ENCODE peak calls at places on chromosomes 6 and 20, in five cellular contexts. One of them, this sample, is unnamed.
A peak's percentile ranks its signal among the peaks of the same experiment; 100 is the strongest.

GRCh38 chr6:16244446-16244845 is 6.1 kb downstream of the GMPR start:
- DNase-seq in PC-3: no peak
- DNase-seq in colonic mucosa: no peak
- DNase-seq in heart left ventricle: no peak
- DNase-seq in mammary epithelial cell: no peak
- DNase-seq in this sample: no peak

GRCh38 chr6:131966443-131966842 is 15.3 kb upstream of the CCN2 start:
- DNase-seq in heart left ventricle: no peak
- DNase-seq in PC-3: no peak
- DNase-seq in colonic mucosa: no peak
- DNase-seq in mammary epithelial cell: no peak
- DNase-seq in this sample: no peak

GRCh38 chr6:73180076-73180717 is 45.1 kb downstream of the KHDC1L start:
- DNase-seq in colonic mucosa: no peak
- DNase-seq in heart left ventricle: no peak
- DNase-seq in PC-3: peak; percentile 1
- DNase-seq in mammary epithelial cell: peak; percentile 21
- DNase-seq in this sample: no peak

GRCh38 chr6:88367248-88367647 is 201.1 kb upstream of the CNR1 start:
- DNase-seq in heart left ventricle: no peak
- DNase-seq in colonic mucosa: no peak
- DNase-seq in mammary epithelial cell: no peak
- DNase-seq in PC-3: no peak
- DNase-seq in this sample: no peak

GRCh38 chr6:37208793-37209192 is 38.8 kb downstream of the PIM1 start:
- DNase-seq in heart left ventricle: no peak
- DNase-seq in PC-3: no peak
- DNase-seq in mammary epithelial cell: no peak
- DNase-seq in colonic mucosa: no peak
- DNase-seq in this sample: no peak

GRCh38 chr20:513429-513828 is 30.2 kb downstream of the CSNK2A1 start:
- DNase-seq in colonic mucosa: no peak
- DNase-seq in mammary epithelial cell: no peak
- DNase-seq in PC-3: no peak
- DNase-seq in heart left ventricle: no peak
- DNase-seq in this sample: no peak

GRCh38 chr6:143060806-143061596 is at the start of gene AIG1:
- DNase-seq in PC-3: no peak
- DNase-seq in colonic mucosa: peak; percentile 79
- DNase-seq in mammary epithelial cell: peak; percentile 75
- DNase-seq in heart left ventricle: peak; percentile 86
- DNase-seq in this sample: no peak

GRCh38 chr20:38196592-38196991 is 31.5 kb upstream of the TGM2 start:
- DNase-seq in colonic mucosa: no peak
- DNase-seq in mammary epithelial cell: no peak
- DNase-seq in heart left ventricle: peak; percentile 84
- DNase-seq in PC-3: no peak
- DNase-seq in this sample: peak; percentile 95

GRCh38 chr6:158860279-158860865 is 41.2 kb upstream of the EZR start:
- DNase-seq in colonic mucosa: no peak
- DNase-seq in PC-3: no peak
- DNase-seq in mammary epithelial cell: no peak
- DNase-seq in heart left ventricle: no peak
- DNase-seq in this sample: no peak

GRCh38 chr20:1469925-1470571 is 3.4 kb upstream of the NSFL1C start:
- DNase-seq in colonic mucosa: peak; percentile 91
- DNase-seq in heart left ventricle: peak; percentile 79
- DNase-seq in mammary epithelial cell: peak; percentile 99
- DNase-seq in PC-3: peak; percentile 100
- DNase-seq in this sample: peak; percentile 97

GRCh38 chr6:34730006-34730405 is 27.3 kb upstream of the SNRPC start:
- DNase-seq in mammary epithelial cell: no peak
- DNase-seq in heart left ventricle: no peak
- DNase-seq in colonic mucosa: no peak
- DNase-seq in PC-3: no peak
- DNase-seq in this sample: no peak

GRCh38 chr6:111430605-111431378 is 52.2 kb downstream of the REV3L start:
- DNase-seq in colonic mucosa: no peak
- DNase-seq in mammary epithelial cell: no peak
- DNase-seq in PC-3: no peak
- DNase-seq in heart left ventricle: no peak
- DNase-seq in this sample: no peak

GRCh38 chr20:49668181-49668877 is 45.3 kb downstream of the B4GALT5 start:
- DNase-seq in PC-3: no peak
- DNase-seq in mammary epithelial cell: no peak
- DNase-seq in heart left ventricle: peak; percentile 67
- DNase-seq in colonic mucosa: no peak
- DNase-seq in this sample: no peak

GRCh38 chr6:55917756-55918415 is 42.5 kb upstream of the BMP5 start:
- DNase-seq in colonic mucosa: no peak
- DNase-seq in heart left ventricle: no peak
- DNase-seq in PC-3: no peak
- DNase-seq in mammary epithelial cell: no peak
- DNase-seq in this sample: no peak

GRCh38 chr6:36029464-36029863 is 1.9 kb downstream of the MAPK14 start:
- DNase-seq in mammary epithelial cell: peak; percentile 57
- DNase-seq in colonic mucosa: no peak
- DNase-seq in heart left ventricle: no peak
- DNase-seq in PC-3: peak; percentile 65
- DNase-seq in this sample: peak; percentile 51

GRCh38 chr6:29759457-29759856 is 36.2 kb downstream of the HLA-F start:
- DNase-seq in PC-3: no peak
- DNase-seq in mammary epithelial cell: no peak
- DNase-seq in heart left ventricle: no peak
- DNase-seq in colonic mucosa: peak; percentile 10
- DNase-seq in this sample: no peak

DNA sequence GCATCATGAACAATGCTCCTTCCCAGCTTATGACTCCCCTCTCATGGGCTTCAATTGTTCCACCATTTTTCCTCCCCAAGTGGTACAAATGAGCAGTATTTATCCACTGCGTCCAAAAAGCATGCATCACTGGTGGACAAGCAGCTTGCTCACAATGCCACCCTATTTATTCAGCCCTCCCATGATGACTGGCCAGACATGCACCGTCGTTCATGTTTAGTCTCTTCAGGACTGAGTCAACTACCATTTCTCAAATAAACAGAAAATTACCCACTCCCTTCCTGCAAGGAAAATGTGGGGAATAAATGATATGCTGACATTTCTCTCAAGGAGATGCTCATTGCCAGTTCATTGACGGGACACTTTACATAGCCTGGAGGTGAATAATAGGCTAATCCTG is 300.4 kb downstream of the C6orf118 start:
- DNase-seq in PC-3: peak; percentile 19
- DNase-seq in heart left ventricle: no peak
- DNase-seq in colonic mucosa: no peak
- DNase-seq in mammary epithelial cell: no peak
- DNase-seq in this sample: no peak
- H3K9me3 ChIP-seq in PC-3: no peaks in the 10 kb centered on the region
- H3K9me3 ChIP-seq in heart left ventricle: no peaks in the 10 kb centered on the region
- H3K9me3 ChIP-seq in colonic mucosa: no peaks in the 10 kb centered on the region
- H3K9me3 ChIP-seq in mammary epithelial cell: peaks cover 15% of the 10 kb centered on the region
- H3K9me3 ChIP-seq in this sample: no peaks in the 10 kb centered on the region

GRCh38 chr6:346389-347030 is 45.0 kb upstream of the IRF4 start:
- DNase-seq in mammary epithelial cell: no peak
- DNase-seq in colonic mucosa: no peak
- DNase-seq in heart left ventricle: peak; percentile 34
- DNase-seq in PC-3: peak; percentile 16
- DNase-seq in this sample: no peak

GRCh38 chr6:347232-347631 is 44.3 kb upstream of the IRF4 start:
- DNase-seq in heart left ventricle: peak; percentile 25
- DNase-seq in PC-3: no peak
- DNase-seq in colonic mucosa: no peak
- DNase-seq in mammary epithelial cell: no peak
- DNase-seq in this sample: no peak

GRCh38 chr6:344816-345340 is 46.7 kb upstream of the IRF4 start:
- DNase-seq in colonic mucosa: no peak
- DNase-seq in mammary epithelial cell: no peak
- DNase-seq in heart left ventricle: no peak
- DNase-seq in PC-3: no peak
- DNase-seq in this sample: no peak

GRCh38 chr6:343960-344815 is 47.4 kb upstream of the IRF4 start:
- DNase-seq in PC-3: no peak
- DNase-seq in mammary epithelial cell: no peak
- DNase-seq in heart left ventricle: no peak
- DNase-seq in colonic mucosa: no peak
- DNase-seq in this sample: no peak

DNA sequence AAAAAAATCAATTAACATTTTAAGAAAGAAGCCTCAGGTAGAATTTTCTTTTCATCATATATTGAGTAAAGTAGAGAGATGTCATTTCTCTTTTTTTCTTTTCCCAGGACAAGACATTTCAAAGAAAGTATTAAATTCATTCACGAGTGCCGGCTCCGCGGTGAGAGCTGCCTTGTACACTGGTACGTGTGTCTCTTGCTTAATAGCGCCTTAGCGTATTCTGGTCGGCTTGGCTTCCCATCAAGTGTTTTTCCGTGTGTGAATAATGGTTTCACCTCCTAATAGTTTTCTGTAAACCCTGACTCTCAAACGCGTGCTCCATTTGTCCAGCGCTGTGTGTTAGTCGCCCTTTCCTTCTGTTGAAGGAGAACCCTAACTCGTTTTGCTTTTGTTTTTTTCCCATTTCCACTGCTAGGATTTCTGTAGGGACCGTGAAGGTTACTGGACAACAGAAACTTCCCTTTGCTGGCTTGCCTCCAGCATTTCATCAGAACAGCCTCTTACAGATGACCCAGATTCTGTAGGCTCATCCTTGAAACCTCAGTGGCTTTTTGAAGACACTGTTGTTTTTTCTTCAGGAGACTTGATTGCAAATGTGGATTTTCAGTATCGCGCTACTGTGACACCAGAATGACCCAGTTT is 45.7 kb upstream of the IRF4 start:
- DNase-seq in heart left ventricle: no peak
- DNase-seq in PC-3: no peak
- DNase-seq in colonic mucosa: no peak
- DNase-seq in mammary epithelial cell: no peak
- DNase-seq in this sample: no peak
- H3K9me3 ChIP-seq in heart left ventricle: no peaks in the 10 kb centered on the region
- H3K9me3 ChIP-seq in PC-3: no peaks in the 10 kb centered on the region
- H3K9me3 ChIP-seq in colonic mucosa: no peaks in the 10 kb centered on the region
- H3K9me3 ChIP-seq in mammary epithelial cell: peaks cover 15% of the 10 kb centered on the region
- H3K9me3 ChIP-seq in this sample: no peaks in the 10 kb centered on the region

DNA sequence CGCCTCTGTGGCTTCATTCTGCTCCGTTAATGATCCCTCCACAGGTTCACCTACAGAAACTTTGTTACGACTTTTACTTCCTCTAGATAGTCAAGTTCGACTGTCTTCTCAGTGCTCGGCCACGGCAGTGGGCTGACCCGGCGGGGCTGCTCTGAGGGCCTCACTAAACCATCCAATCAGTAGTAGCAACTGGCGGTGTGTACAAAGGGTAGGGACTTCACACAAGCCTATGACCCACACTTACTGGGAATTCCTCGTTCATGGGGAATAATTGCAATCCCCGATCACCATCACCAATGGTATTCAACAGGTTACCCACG is 1959.2 kb upstream of the DEFB115 start:
- DNase-seq in PC-3: no peak
- DNase-seq in colonic mucosa: no peak
- DNase-seq in mammary epithelial cell: no peak
- DNase-seq in heart left ventricle: no peak
- DNase-seq in this sample: no peak
- H3K9me3 ChIP-seq in PC-3: peaks cover 11% of the 10 kb centered on the region
- H3K9me3 ChIP-seq in colonic mucosa: no peaks in the 10 kb centered on the region
- H3K9me3 ChIP-seq in mammary epithelial cell: peaks cover 52% of the 10 kb centered on the region
- H3K9me3 ChIP-seq in heart left ventricle: no peaks in the 10 kb centered on the region
- H3K9me3 ChIP-seq in this sample: no peaks in the 10 kb centered on the region

GRCh38 chr20:19026901-19027644 is 185.4 kb upstream of the SLC24A3 start:
- DNase-seq in colonic mucosa: no peak
- DNase-seq in mammary epithelial cell: no peak
- DNase-seq in PC-3: no peak
- DNase-seq in heart left ventricle: no peak
- DNase-seq in this sample: peak; percentile 26
- H3K9me3 ChIP-seq in colonic mucosa: no peaks in the 10 kb centered on the region
- H3K9me3 ChIP-seq in mammary epithelial cell: no peaks in the 10 kb centered on the region
- H3K9me3 ChIP-seq in PC-3: no peaks in the 10 kb centered on the region
- H3K9me3 ChIP-seq in heart left ventricle: no peaks in the 10 kb centered on the region
- H3K9me3 ChIP-seq in this sample: no peaks in the 10 kb centered on the region

DNA sequence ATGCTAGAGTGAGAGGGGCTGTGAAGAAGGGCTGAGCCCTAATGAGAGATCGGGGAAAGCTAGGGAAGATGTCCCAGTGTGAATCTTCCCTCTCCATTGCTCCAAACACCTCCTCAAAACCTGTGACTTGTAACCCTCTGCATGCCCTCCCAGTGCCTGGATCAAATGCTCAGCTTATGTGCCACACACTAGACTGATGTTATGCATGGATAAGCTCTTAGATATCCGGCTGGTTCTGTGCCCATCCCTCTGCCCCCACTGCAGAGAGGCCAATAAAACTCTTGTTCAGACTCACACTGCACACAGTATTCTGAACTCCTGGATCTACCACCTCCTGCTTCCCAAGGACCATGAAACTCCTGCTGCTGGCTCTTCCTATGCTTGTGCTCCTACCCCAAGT is at the start of gene DEFB118:
- DNase-seq in heart left ventricle: no peak
- DNase-seq in PC-3: no peak
- DNase-seq in mammary epithelial cell: no peak
- DNase-seq in colonic mucosa: no peak
- DNase-seq in this sample: no peak
- H3K9me3 ChIP-seq in heart left ventricle: no peaks in the 10 kb centered on the region
- H3K9me3 ChIP-seq in PC-3: no peaks in the 10 kb centered on the region
- H3K9me3 ChIP-seq in mammary epithelial cell: no peaks in the 10 kb centered on the region
- H3K9me3 ChIP-seq in colonic mucosa: no peaks in the 10 kb centered on the region
- H3K9me3 ChIP-seq in this sample: peaks cover 2% of the 10 kb centered on the region

DNA sequence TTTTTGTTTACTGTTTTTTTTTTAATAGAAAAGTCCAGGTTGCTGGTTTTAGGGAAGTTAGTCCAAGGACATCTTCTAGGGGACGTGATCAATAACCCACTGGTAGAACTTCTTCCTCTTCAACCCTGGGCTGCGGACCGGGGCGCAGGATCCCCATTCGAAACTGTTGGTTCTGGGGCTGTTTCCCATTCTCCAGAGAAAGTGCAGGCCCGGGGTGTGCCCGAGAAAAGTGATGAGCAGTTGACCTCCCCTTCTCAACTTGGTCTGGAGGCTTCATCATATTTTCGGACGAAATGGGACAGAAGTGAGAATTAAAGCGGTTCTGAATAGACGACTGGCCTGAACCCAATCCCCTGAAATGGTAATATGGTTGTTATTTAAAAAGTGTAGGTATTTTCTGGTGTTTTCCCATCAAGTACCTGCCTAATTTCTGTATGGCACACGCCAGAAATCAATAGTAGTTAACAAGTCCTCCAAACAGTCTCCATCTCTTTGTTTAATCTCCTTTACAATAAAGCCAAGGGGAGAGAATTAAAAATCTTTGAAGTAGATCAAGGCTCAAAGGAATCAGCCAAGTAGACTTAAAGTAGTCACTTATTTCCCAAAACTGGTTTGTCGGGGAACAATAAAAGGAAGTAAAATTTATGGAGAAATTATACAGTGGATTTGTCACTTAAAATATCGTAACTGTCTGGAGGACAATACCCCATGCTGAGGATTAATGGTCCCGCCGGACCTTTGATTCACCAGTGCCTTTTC is 543 bp upstream of the PRDM13 start:
- DNase-seq in heart left ventricle: no peak
- DNase-seq in PC-3: no peak
- DNase-seq in colonic mucosa: no peak
- DNase-seq in mammary epithelial cell: no peak
- DNase-seq in this sample: peak; percentile 85
- H3K9me3 ChIP-seq in heart left ventricle: no peaks in the 10 kb centered on the region
- H3K9me3 ChIP-seq in PC-3: no peaks in the 10 kb centered on the region
- H3K9me3 ChIP-seq in colonic mucosa: no peaks in the 10 kb centered on the region
- H3K9me3 ChIP-seq in mammary epithelial cell: no peaks in the 10 kb centered on the region
- H3K9me3 ChIP-seq in this sample: no peaks in the 10 kb centered on the region

This sample was measured in osteoblast.